ENCODE peak calls at places on chromosomes 7 and 10, in ten cellular contexts. C, N, X, H, J, M, G, Q, B and U are unnamed samples.

GRCh38 chr10:63633677-63634487 is 112.7 kb downstream of the REEP3 start:
- DNase-seq in Q (no peak), M (no peak), B (peak), X (peak), J (peak), C (peak), G (no peak), H (peak), N (peak), U (no peak)

GRCh38 chr7:108261560-108262255 is 131.5 kb upstream of the LAMB4 start:
- DNase-seq in C (peak), X (no peak), H (no peak), Q (no peak), B (no peak), M (no peak), J (peak), G (no peak), N (no peak), U (no peak)

GRCh38 chr7:150356265-150356897 is 12.2 kb upstream of the REPIN1 start:
- DNase-seq in X (no peak), Q (no peak), M (no peak), C (peak), H (peak), J (peak), B (peak), G (peak), N (peak), U (no peak)

GRCh38 chr10:529831-530230 is 159.6 kb downstream of the DIP2C start:
- DNase-seq in G (peak), N (no peak), B (no peak), C (no peak), Q (no peak), J (no peak), X (no peak), H (no peak), M (no peak), U (no peak)

GRCh38 chr7:47446871-47447466 is 134.9 kb downstream of the TNS3 start:
- DNase-seq in X (no peak), C (no peak), N (no peak), B (no peak), Q (no peak), M (no peak), J (no peak), H (no peak), G (no peak), U (no peak)

GRCh38 chr10:14056545-14057332 is 274.0 kb downstream of the FRMD4A start:
- DNase-seq in X (no peak), Q (no peak), N (peak), M (no peak), B (peak), J (peak), H (no peak), G (no peak), C (peak), U (no peak)

GRCh38 chr10:49058341-49059255 is 56.7 kb downstream of the VSTM4 start:
- DNase-seq in B (no peak), M (no peak), C (no peak), X (no peak), J (no peak), Q (no peak), H (no peak), N (no peak), G (no peak), U (no peak)

GRCh38 chr10:73799899-73800559 is 11.4 kb downstream of the NDST2 start:
- DNase-seq in G (peak), B (no peak), J (no peak), C (no peak), H (no peak), X (no peak), N (no peak), Q (no peak), M (no peak), U (no peak)

GRCh38 chr7:14419554-14419953 is 430.1 kb upstream of the ETV1 start:
- DNase-seq in J (no peak), Q (no peak), N (no peak), B (peak), C (no peak), G (no peak), X (no peak), M (no peak), H (peak), U (no peak)